ENCODE peak calls at places on chromosomes 7 and 10, in nine cellular contexts. Z is cardiac muscle cell; E is hypothalamus; R is retina; A is lung microvascular endothelial cell; Q is mesenteric fat pad; B is stimulated activated CD4-positive, alpha-beta T cell treated with anti-CD3 and anti-CD28 coated beads, Interleukin-2, amount 100 ng/mL, for 24 hours; S is Caco-2; X is NCI-H1092 treated with DMSO at 0.1 percent for 48 hours. G is an unnamed sample.

GRCh38 chr10:77667426-77668324 is 30.1 kb upstream of the KCNMA1 start:
- DNase-seq in X (no peak), E (no peak), Q (no peak), R (no peak), B (no peak), A (no peak), Z (no peak), S (no peak), G (no peak)

GRCh38 chr7:43058271-43059066 is 54.0 kb upstream of the HECW1 start:
- DNase-seq in X (no peak), B (no peak), R (no peak), E (no peak), S (no peak), Q (no peak), Z (no peak), A (no peak), G (no peak)

GRCh38 chr10:126663328-126663727 is 7.2 kb downstream of the C10orf90 start:
- DNase-seq in Z (no peak), A (peak), E (peak), R (no peak), B (peak), X (peak), S (no peak), Q (no peak), G (no peak)

GRCh38 chr10:62816179-62817119 is at the start of gene EGR2:
- DNase-seq in E (peak), S (peak), Q (peak), A (peak), Z (peak), R (peak), B (peak), X (peak), G (peak)

GRCh38 chr10:44293842-44294241 is 91.1 kb downstream of the CXCL12 start:
- DNase-seq in Q (no peak), S (no peak), R (no peak), X (no peak), A (no peak), Z (no peak), E (no peak), B (no peak), G (no peak)

GRCh38 chr7:44894881-44895600 is 9.7 kb upstream of the PURB start:
- DNase-seq in A (no peak), B (no peak), Z (no peak), Q (no peak), X (no peak), S (no peak), R (no peak), E (no peak), G (no peak)

GRCh38 chr10:62589689-62590088 is 214.8 kb upstream of the ADO start:
- DNase-seq in S (no peak), A (no peak), Q (no peak), E (no peak), X (no peak), R (no peak), Z (no peak), B (no peak), G (no peak)

GRCh38 chr10:102534333-102534732 is 30.6 kb downstream of the SUFU start:
- DNase-seq in S (no peak), E (no peak), B (no peak), Z (no peak), R (no peak), A (no peak), X (no peak), Q (no peak), G (no peak)

GRCh38 chr7:70764004-70764691 is 367.8 kb upstream of the GALNT17 start:
- DNase-seq in Z (no peak), X (no peak), S (no peak), B (peak), E (peak), A (no peak), R (no peak), Q (no peak), G (no peak)

GRCh38 chr7:40709077-40709964 is 574.5 kb downstream of the SUGCT start:
- DNase-seq in A (no peak), Z (no peak), B (no peak), Q (no peak), S (no peak), X (no peak), R (no peak), E (no peak), G (no peak)

GRCh38 chr10:61285749-61286148 is 167.4 kb downstream of the TMEM26 start:
- DNase-seq in Z (no peak), S (no peak), Q (no peak), B (no peak), E (no peak), A (peak), R (no peak), X (peak), G (no peak)

GRCh38 chr10:129765664-129766550 is 198.2 kb downstream of the EBF3 start:
- DNase-seq in Z (no peak), R (no peak), E (no peak), B (no peak), S (peak), X (no peak), A (no peak), Q (no peak), G (no peak)

GRCh38 chr10:103661951-103662405 is 168.5 kb downstream of the NEURL1 start:
- DNase-seq in S (no peak), A (no peak), Z (no peak), E (no peak), Q (no peak), X (no peak), B (no peak), R (no peak), G (no peak)

GRCh38 chr7:100607111-100607510 is 4.9 kb downstream of the PCOLCE start:
- DNase-seq in E (no peak), Q (no peak), B (no peak), Z (no peak), R (no peak), X (no peak), A (no peak), S (no peak), G (no peak)

GRCh38 chr10:3935933-3936359 is 150.9 kb upstream of the KLF6 start:
- DNase-seq in R (no peak), Z (no peak), E (peak), B (no peak), S (no peak), X (peak), Q (no peak), A (peak), G (no peak)

GRCh38 chr7:133275441-133276105 is 22.7 kb downstream of the EXOC4 start:
- DNase-seq in X (no peak), A (no peak), B (no peak), Z (no peak), S (no peak), R (no peak), Q (no peak), E (no peak), G (no peak)

GRCh38 chr7:103640031-103640779 is 194.2 kb upstream of the SLC26A5 start:
- DNase-seq in R (no peak), Q (no peak), E (no peak), X (no peak), B (no peak), A (peak), Z (no peak), S (no peak), G (no peak)

GRCh38 chr7:100745184-100745583 is 11.8 kb downstream of the ZAN start:
- DNase-seq in E (peak), B (no peak), S (no peak), X (no peak), R (peak), A (peak), Q (no peak), Z (no peak), G (no peak)

GRCh38 chr7:88927-89921 is 103.1 kb upstream of the FAM20C start:
- DNase-seq in Q (peak), X (no peak), S (no peak), A (peak), Z (no peak), E (no peak), R (no peak), B (no peak), G (no peak)

GRCh38 chr7:67937717-67938191 is 941.1 kb downstream of the TYW1 start:
- DNase-seq in Z (peak), X (no peak), Q (no peak), A (no peak), S (no peak), B (no peak), R (no peak), E (no peak), G (peak)

GRCh38 chr10:42866115-42866995 is 83.8 kb downstream of the BMS1 start:
- DNase-seq in E (peak), Q (no peak), S (peak), A (peak), Z (peak), B (peak), R (peak), X (peak), G (peak)

GRCh38 chr7:46759711-46760480 is 822.0 kb downstream of the TNS3 start:
- DNase-seq in A (no peak), B (no peak), R (no peak), E (no peak), X (no peak), Q (no peak), S (no peak), Z (no peak), G (no peak)

GRCh38 chr10:115795964-115796363 is 477.0 kb downstream of the GFRA1 start:
- DNase-seq in R (no peak), B (no peak), E (no peak), Q (no peak), X (no peak), Z (no peak), S (no peak), A (no peak), G (no peak)

GRCh38 chr10:106111241-106111640 is 1053.3 kb downstream of the SORCS1 start:
- DNase-seq in B (no peak), Z (no peak), X (no peak), A (no peak), R (no peak), E (no peak), Q (no peak), S (no peak), G (no peak)

GRCh38 chr7:51075681-51076580 is 240.7 kb downstream of the COBL start:
- DNase-seq in R (no peak), Q (no peak), X (no peak), Z (no peak), A (peak), B (no peak), S (no peak), E (no peak), G (no peak)

GRCh38 chr7:20438665-20439376 is 108.1 kb downstream of the ITGB8 start:
- DNase-seq in Q (no peak), S (no peak), A (no peak), Z (no peak), X (no peak), B (no peak), E (no peak), R (no peak), G (no peak)

GRCh38 chr10:70435241-70436085 is 6.0 kb downstream of the NODAL start:
- DNase-seq in X (no peak), B (no peak), R (no peak), Q (peak), A (no peak), E (no peak), Z (no peak), S (peak), G (no peak)

GRCh38 chr7:105760549-105761447 is 115.6 kb downstream of the ATXN7L1 start:
- DNase-seq in X (no peak), S (no peak), B (no peak), E (no peak), R (no peak), A (no peak), Z (no peak), Q (peak), G (no peak)

GRCh38 chr10:50222199-50222598 is 29.1 kb downstream of the ASAH2 start:
- DNase-seq in X (no peak), B (no peak), A (no peak), R (no peak), Z (no peak), Q (no peak), S (no peak), E (no peak), G (no peak)

GRCh38 chr10:18610517-18610916 is 40.9 kb downstream of the NSUN6 start:
- DNase-seq in S (peak), E (no peak), A (peak), R (no peak), B (no peak), Z (no peak), Q (no peak), X (no peak), G (no peak)

GRCh38 chr10:58998924-58999713 is 177.3 kb upstream of the PHYHIPL start:
- DNase-seq in E (peak), X (no peak), Q (no peak), B (no peak), A (no peak), R (no peak), Z (no peak), S (no peak), G (no peak)

GRCh38 chr10:132198381-132199181 is 11.8 kb downstream of the DPYSL4 start:
- DNase-seq in A (no peak), S (no peak), E (no peak), Q (no peak), B (no peak), R (no peak), Z (no peak), X (no peak), G (no peak)

GRCh38 chr7:38773430-38773829 is 135.6 kb downstream of the VPS41 start:
- DNase-seq in X (no peak), Q (no peak), E (no peak), R (no peak), B (no peak), Z (no peak), S (no peak), A (no peak), G (no peak)

GRCh38 chr10:132169031-132169765 is 17.6 kb upstream of the DPYSL4 start:
- DNase-seq in B (no peak), A (no peak), S (no peak), Z (no peak), R (no peak), Q (no peak), X (no peak), E (no peak), G (no peak)

G was measured in neural crest cell.